ENCODE peak calls at places on chromosomes 6 and 20, in ten cellular contexts. Z is BE2C, Q is stomach, A is lower lobe of right lung, N is lung, E is IMR-90, Y is fibroblast of lung, I is kidney epithelial cell, X is heart left ventricle, M is HCT116. G is an unnamed sample.

GRCh38 chr6:142760152-142760551 is 184.8 kb downstream of the HIVEP2 start:
- DNase-seq in Y (peak; percentile 77), M (no peak), Z (no peak), E (peak; percentile 57), A (no peak), X (no peak), N (no peak), Q (no peak), I (no peak), G (no peak)

GRCh38 chr6:139370047-139370706 is 4.3 kb downstream of the CITED2 start:
- DNase-seq in X (no peak), E (peak; percentile 72), M (no peak), N (no peak), I (no peak), Z (no peak), Q (no peak), A (no peak), Y (peak; percentile 79), G (peak; percentile 84)

GRCh38 chr6:4313044-4313686 is 177.8 kb upstream of the ECI2 start:
- DNase-seq in E (peak; percentile 92), N (peak; percentile 45), Q (no peak), Y (peak; percentile 96), A (no peak), I (peak; percentile 80), Z (no peak), M (peak; percentile 49), X (no peak), G (peak; percentile 19)

GRCh38 chr6:117309069-117309468 is 43.7 kb downstream of the VGLL2 start:
- DNase-seq in X (no peak), Q (no peak), A (no peak), N (no peak), M (no peak), Z (no peak), Y (no peak), E (no peak), I (no peak), G (no peak)

GRCh38 chr6:37353761-37354525 is at the start of gene RNF8:
- DNase-seq in Q (peak; percentile 94), Z (peak; percentile 95), N (peak; percentile 92), M (peak; percentile 74), A (peak; percentile 95), I (peak; percentile 54), X (peak; percentile 96), E (peak; percentile 82), Y (peak; percentile 87), G (peak; percentile 90)

GRCh38 chr20:7108929-7109328 is 341.4 kb downstream of the BMP2 start:
- DNase-seq in A (no peak), Z (no peak), E (no peak), Y (no peak), I (no peak), N (no peak), Q (no peak), X (no peak), M (no peak), G (no peak)

GRCh38 chr6:134216304-134217029 is 101.4 kb downstream of the SGK1 start:
- DNase-seq in Y (no peak), E (no peak), I (no peak), A (no peak), X (no peak), M (no peak), N (peak; percentile 37), Q (no peak), Z (no peak), G (no peak)

GRCh38 chr6:73388800-73389512 is 5.7 kb upstream of the DDX43 start:
- DNase-seq in Z (peak; percentile 61), Y (peak; percentile 58), M (peak; percentile 70), X (peak; percentile 72), A (peak; percentile 70), E (peak; percentile 51), I (no peak), Q (peak; percentile 58), N (peak; percentile 66), G (peak; percentile 65)

GRCh38 chr20:46998497-46999190 is 104.0 kb downstream of the EYA2 start:
- DNase-seq in N (no peak), Q (peak; percentile 52), E (no peak), Y (no peak), X (no peak), A (no peak), I (no peak), Z (no peak), M (no peak), G (peak; percentile 27)

GRCh38 chr20:46995561-46996142 is 101.0 kb downstream of the EYA2 start:
- DNase-seq in X (no peak), Q (no peak), M (no peak), E (no peak), A (no peak), Y (no peak), Z (no peak), I (no peak), N (no peak), G (no peak)

GRCh38 chr20:47004179-47004578 is 109.5 kb downstream of the EYA2 start:
- DNase-seq in Z (no peak), A (no peak), Q (no peak), X (no peak), M (no peak), I (no peak), N (no peak), Y (no peak), E (no peak), G (no peak)

GRCh38 chr20:47003223-47003622 is 108.6 kb downstream of the EYA2 start:
- DNase-seq in E (no peak), Z (no peak), X (no peak), M (no peak), Y (no peak), Q (no peak), I (no peak), A (no peak), N (no peak), G (no peak)

GRCh38 chr20:46999821-47000465 is 105.3 kb downstream of the EYA2 start:
- DNase-seq in Z (no peak), M (no peak), X (no peak), E (no peak), A (no peak), I (no peak), N (no peak), Q (no peak), Y (no peak), G (no peak)
- TF ChIP-seq CTCF in Z (no peak), M (no peak), X (no peak), E (no peak), A (no peak), I (no peak), N (no peak), Q (no peak), Y (no peak), G (no peak)

DNA sequence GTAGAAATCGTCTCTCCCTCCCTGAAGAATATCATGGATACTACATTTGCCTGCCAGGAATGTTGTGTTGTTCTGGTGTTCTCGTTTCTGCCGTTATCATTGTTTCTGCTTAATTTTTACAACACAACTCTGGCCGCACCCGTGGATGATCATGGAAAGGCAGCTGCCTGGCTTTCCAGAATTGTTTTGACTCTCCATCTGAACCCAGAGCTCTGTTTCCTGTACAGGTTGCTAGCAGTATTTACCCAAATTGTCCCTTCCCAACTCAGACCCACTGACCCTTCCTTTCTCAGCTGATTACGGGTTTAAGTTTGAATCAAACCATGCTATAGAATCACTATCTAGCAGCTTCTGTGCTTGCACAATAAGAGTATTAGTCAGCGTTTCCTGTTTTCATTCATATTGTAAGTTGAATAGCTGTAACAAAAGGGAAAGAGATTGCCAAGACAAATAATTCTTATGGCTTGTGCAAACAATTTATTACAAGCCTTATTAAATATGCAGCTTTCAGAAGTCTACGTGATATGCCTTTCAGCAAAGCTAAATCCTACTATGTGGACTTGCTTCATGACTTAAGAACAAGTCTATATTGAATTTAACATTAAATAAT is 139.0 kb downstream of the MTHFD1L start:
- DNase-seq in X (no peak), E (peak; percentile 95), N (no peak), Q (no peak), Z (no peak), A (no peak), I (peak; percentile 39), Y (peak; percentile 96), M (no peak), G (peak; percentile 96)
- H3K4me3 ChIP-seq in X (peak overlapping the region; percentile 31), E (no peak overlapping the region), N (no peak overlapping the region), Q (no peak overlapping the region), Z (no peak overlapping the region), A (no peak overlapping the region), I (no peak overlapping the region), Y (peak overlapping the region; percentile 17), M (no peak overlapping the region), G (no peak overlapping the region)

GRCh38 chr6:129491436-129491835 is 218.5 kb downstream of the ARHGAP18 start:
- DNase-seq in M (no peak), Q (no peak), X (no peak), Y (peak; percentile 78), E (peak; percentile 16), I (no peak), A (no peak), Z (no peak), N (no peak), G (no peak)
- H3K36me3 ChIP-seq in M (no peaks in the 10 kb centered on the region), Q (no peaks in the 10 kb centered on the region), X (peaks cover 77% of the 10 kb centered on the region), Y (no peaks in the 10 kb centered on the region), E (no peaks in the 10 kb centered on the region), I (no peaks in the 10 kb centered on the region), A (peaks cover 9% of the 10 kb centered on the region), Z (no peaks in the 10 kb centered on the region), N (peaks cover 10% of the 10 kb centered on the region), G (peaks cover 9% of the 10 kb centered on the region)

GRCh38 chr6:9539231-9539755 is 875.6 kb downstream of the TFAP2A start:
- DNase-seq in I (peak; percentile 96), N (no peak), X (no peak), M (no peak), E (no peak), Q (peak; percentile 29), Y (no peak), Z (no peak), A (no peak), G (no peak)

GRCh38 chr6:9543649-9544048 is 871.2 kb downstream of the TFAP2A start:
- DNase-seq in I (no peak), M (no peak), Y (no peak), Z (no peak), Q (no peak), A (no peak), X (no peak), E (no peak), N (no peak), G (no peak)

GRCh38 chr6:9540126-9540525 is 874.7 kb downstream of the TFAP2A start:
- DNase-seq in X (no peak), M (no peak), E (peak; percentile 25), N (no peak), A (no peak), Y (peak; percentile 65), Z (no peak), Q (no peak), I (no peak), G (peak; percentile 68)

GRCh38 chr6:9537381-9537780 is 877.5 kb downstream of the TFAP2A start:
- DNase-seq in N (no peak), Z (no peak), A (no peak), Y (peak; percentile 90), E (peak; percentile 25), I (no peak), Q (no peak), M (no peak), X (no peak), G (peak; percentile 32)

DNA sequence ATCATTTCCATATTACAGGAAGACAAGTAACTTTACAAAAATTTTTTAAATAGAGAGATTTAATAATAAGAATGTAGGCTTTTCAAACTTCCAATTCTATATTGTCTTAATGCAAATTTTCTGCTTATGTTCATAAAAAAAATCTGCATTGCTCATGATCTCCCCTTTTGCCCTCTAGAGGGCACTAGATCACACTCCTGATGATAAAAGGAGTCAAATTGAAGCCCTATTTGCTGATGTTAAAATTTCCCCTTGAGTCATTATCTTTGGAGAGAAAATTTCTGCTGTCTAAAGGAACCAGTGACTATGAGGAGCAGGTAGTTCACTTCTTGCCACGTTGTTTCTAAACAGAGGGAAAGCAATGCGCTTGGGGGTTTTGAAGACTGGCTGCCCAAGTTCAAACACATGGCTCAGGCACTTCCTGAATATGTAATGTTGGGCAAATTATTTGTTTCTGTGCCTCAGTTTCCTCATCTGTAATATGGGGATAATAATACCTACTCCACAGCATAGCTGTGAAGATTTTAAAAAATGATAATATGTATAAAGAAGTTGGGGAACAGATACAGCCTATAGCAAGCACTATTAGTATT is 874.2 kb downstream of the TFAP2A start:
- DNase-seq in A (no peak), Z (no peak), Y (peak; percentile 49), M (peak; percentile 47), I (no peak), E (peak; percentile 67), Q (no peak), N (no peak), X (no peak), G (peak; percentile 82)
- TF ChIP-seq CTCF in A (peak; percentile 69), Z (peak; percentile 68), Y (peak; percentile 52), M (peak; percentile 81), I (peak; percentile 67), E (peak; percentile 66), Q (no peak), N (peak; percentile 20), X (peak; percentile 58), G (peak; percentile 71)

G was measured in cardiac muscle cell.